ENCODE peak calls at places on chromosomes 7 and 10, in nine cellular contexts. T is BE2C, V is HCT116, O is DND-41, A is GM12865, S is WERI-Rb-1, D is tibial artery, K is GM06990, P is stomach. I is an unnamed sample.

GRCh38 chr10:11336703-11337102 is 274.7 kb downstream of the USP6NL start:
- DNase-seq in T (no peak), V (no peak), O (no peak), A (no peak), S (no peak), D (no peak), K (no peak), P (no peak), I (no peak)

GRCh38 chr10:131204406-131205152 is 106.9 kb downstream of the TCERG1L start:
- DNase-seq in T (no peak), V (no peak), O (no peak), A (no peak), S (no peak), D (no peak), K (no peak), P (peak), I (no peak)

GRCh38 chr7:144384555-144385245 is 18.8 kb downstream of the NOBOX start:
- DNase-seq in T (no peak), V (peak), O (no peak), A (no peak), S (no peak), D (no peak), K (peak), P (no peak), I (peak)

GRCh38 chr7:100694196-100694745 is at the start of gene GIGYF1:
- DNase-seq in T (peak), V (no peak), O (peak), A (peak), S (peak), D (peak), K (peak), P (peak), I (peak)

GRCh38 chr10:121627810-121628209 is 29.6 kb upstream of the FGFR2 start:
- DNase-seq in T (no peak), V (no peak), O (no peak), A (no peak), S (no peak), D (no peak), K (no peak), P (no peak), I (no peak)

GRCh38 chr7:152520861-152521302 is 85.1 kb upstream of the KMT2C start:
- DNase-seq in T (no peak), V (no peak), O (no peak), A (no peak), S (no peak), D (no peak), K (no peak), P (no peak), I (peak)

GRCh38 chr10:79295593-79295992 is 51.7 kb upstream of the PPIF start:
- DNase-seq in T (no peak), V (no peak), O (no peak), A (no peak), S (no peak), D (no peak), K (no peak), P (no peak), I (no peak)

GRCh38 chr7:452230-452751 is 67.4 kb downstream of the PDGFA start:
- DNase-seq in T (no peak), V (no peak), O (no peak), A (peak), S (no peak), D (no peak), K (no peak), P (no peak), I (peak)

GRCh38 chr7:18212788-18213187 is 185.1 kb upstream of the PRPS1L1 start:
- DNase-seq in T (peak), V (no peak), O (no peak), A (no peak), S (no peak), D (no peak), K (no peak), P (no peak), I (peak)

GRCh38 chr10:86340991-86341260 is 25.7 kb downstream of the GRID1 start:
- DNase-seq in T (no peak), V (no peak), O (no peak), A (no peak), S (no peak), D (no peak), K (no peak), P (no peak), I (no peak)

GRCh38 chr7:78792624-78793023 is 660.8 kb downstream of the MAGI2 start:
- DNase-seq in T (no peak), V (no peak), O (no peak), A (no peak), S (no peak), D (no peak), K (no peak), P (no peak), I (no peak)

GRCh38 chr7:98286093-98286525 is 4.6 kb downstream of the BRI3 start:
- DNase-seq in T (no peak), V (peak), O (no peak), A (no peak), S (no peak), D (peak), K (no peak), P (peak), I (peak)

GRCh38 chr10:111200505-111201186 is 123.8 kb downstream of the ADRA2A start:
- DNase-seq in T (no peak), V (no peak), O (no peak), A (no peak), S (no peak), D (no peak), K (no peak), P (no peak), I (no peak)

GRCh38 chr7:154953006-154953684 is 49.8 kb downstream of the PAXIP1 start:
- DNase-seq in T (peak), V (peak), O (peak), A (peak), S (peak), D (peak), K (no peak), P (peak), I (peak)

GRCh38 chr7:131538791-131539179 is 17.6 kb downstream of the PODXL start:
- DNase-seq in T (no peak), V (no peak), O (no peak), A (no peak), S (peak), D (no peak), K (no peak), P (no peak), I (no peak)

GRCh38 chr7:94087664-94088352 is 83.7 kb upstream of the BET1 start:
- DNase-seq in T (peak), V (peak), O (peak), A (peak), S (peak), D (no peak), K (peak), P (peak), I (peak)

GRCh38 chr10:26627320-26627719 is 70.2 kb upstream of the PDSS1 start:
- DNase-seq in T (no peak), V (peak), O (no peak), A (no peak), S (no peak), D (no peak), K (peak), P (no peak), I (no peak)

GRCh38 chr7:100119701-100120517 is 475 bp downstream of the CNPY4 start:
- DNase-seq in T (peak), V (no peak), O (peak), A (peak), S (peak), D (peak), K (no peak), P (peak), I (peak)

GRCh38 chr10:91909178-91909677 is at the start of gene FGFBP3:
- DNase-seq in T (peak), V (peak), O (peak), A (peak), S (peak), D (no peak), K (no peak), P (no peak), I (peak)

GRCh38 chr10:86110156-86110786 is 256.3 kb downstream of the GRID1 start:
- DNase-seq in T (no peak), V (no peak), O (no peak), A (peak), S (no peak), D (no peak), K (no peak), P (no peak), I (no peak)

GRCh38 chr7:51459809-51460208 is 143.2 kb upstream of the COBL start:
- DNase-seq in T (no peak), V (no peak), O (no peak), A (no peak), S (no peak), D (no peak), K (no peak), P (no peak), I (no peak)

GRCh38 chr7:114554781-114555537 is 140.3 kb downstream of the FOXP2 start:
- DNase-seq in T (no peak), V (peak), O (no peak), A (peak), S (no peak), D (no peak), K (peak), P (no peak), I (peak)

DNA sequence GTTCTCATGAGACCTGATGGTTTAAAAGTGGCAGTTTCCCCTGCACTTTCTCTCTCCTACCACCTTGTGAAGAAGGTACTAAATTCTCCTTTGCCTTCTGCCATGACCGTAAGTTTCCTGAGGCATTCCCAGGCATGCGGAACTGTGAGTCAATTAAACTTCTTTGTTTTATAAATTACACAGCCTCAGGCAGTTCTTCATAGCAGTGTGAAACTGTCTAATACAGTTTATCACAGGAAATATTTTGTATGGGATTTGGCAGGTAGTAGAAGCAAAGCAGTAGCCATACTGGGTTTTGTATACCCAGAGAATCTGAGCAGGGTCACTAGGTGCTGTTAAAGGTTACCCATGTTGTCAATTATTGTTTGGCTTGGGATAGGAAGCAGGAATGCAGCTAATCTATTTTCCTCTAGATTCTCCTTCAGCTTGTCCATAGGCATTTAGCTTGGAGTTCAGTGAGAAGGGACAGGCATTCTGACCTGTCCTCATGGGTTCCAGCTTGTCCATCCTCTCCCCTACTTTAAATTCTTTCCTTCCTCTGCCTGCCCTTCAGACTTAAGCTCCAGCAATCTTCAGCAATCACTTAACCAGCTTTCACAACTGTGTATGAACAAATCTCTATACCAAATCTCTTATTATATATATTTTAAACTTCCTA is 186.7 kb downstream of the PCLO start:
- DNase-seq in T (no peak), V (no peak), O (no peak), A (no peak), S (no peak), D (no peak), K (no peak), P (no peak), I (no peak)
- H3K4me3 ChIP-seq in T (no peak), V (no peak), O (no peak), A (no peak), S (no peak), D (no peak), K (no peak), P (no peak), I (no peak)

GRCh38 chr10:18594574-18595156 is 56.7 kb downstream of the NSUN6 start:
- DNase-seq in T (peak), V (no peak), O (no peak), A (no peak), S (peak), D (no peak), K (no peak), P (no peak), I (peak)
- TF ChIP-seq CTCF in T (peak), V (peak), O (peak), A (peak), S (peak), D (no peak), K (peak), P (no peak), I (peak)

GRCh38 chr7:73918926-73919693 is 58.2 kb downstream of the TMEM270 start:
- DNase-seq in T (no peak), V (no peak), O (no peak), A (no peak), S (no peak), D (no peak), K (no peak), P (no peak), I (no peak)
- H3K4me3 ChIP-seq in T (no peak), V (no peak), O (no peak), A (no peak), S (no peak), D (no peak), K (no peak), P (no peak), I (no peak)

GRCh38 chr7:90520484-90520883 is 51.0 kb downstream of the PTTG1IP2 start:
- DNase-seq in T (no peak), V (peak), O (no peak), A (no peak), S (no peak), D (no peak), K (no peak), P (no peak), I (peak)
- TF ChIP-seq CTCF in T (no peak), V (no peak), O (no peak), A (peak), S (peak), D (no peak), K (peak), P (no peak), I (peak)

DNA sequence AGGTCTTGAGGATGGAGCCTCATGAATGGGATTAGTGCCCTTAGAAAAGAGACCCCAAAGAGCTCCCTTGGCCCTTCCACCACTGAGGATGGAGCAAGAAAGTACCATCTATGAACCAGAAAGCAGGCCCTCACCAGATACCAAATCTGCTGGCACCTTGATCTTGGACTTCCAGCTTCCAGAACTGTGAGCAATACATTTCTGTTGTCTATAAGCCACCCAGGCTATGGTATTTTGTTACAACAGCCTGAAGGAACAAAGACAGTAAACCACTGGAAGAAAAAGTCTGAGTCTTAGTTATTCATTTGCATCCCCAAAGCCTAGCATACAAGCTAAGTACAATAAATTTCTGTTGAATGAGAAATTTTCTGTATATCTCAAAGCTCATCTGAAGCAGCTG is 37.9 kb upstream of the TNS3 start:
- DNase-seq in T (no peak), V (no peak), O (no peak), A (no peak), S (no peak), D (no peak), K (no peak), P (no peak), I (no peak)
- H3K4me3 ChIP-seq in T (no peak), V (no peak), O (no peak), A (no peak), S (no peak), D (no peak), K (no peak), P (no peak), I (no peak)

DNA sequence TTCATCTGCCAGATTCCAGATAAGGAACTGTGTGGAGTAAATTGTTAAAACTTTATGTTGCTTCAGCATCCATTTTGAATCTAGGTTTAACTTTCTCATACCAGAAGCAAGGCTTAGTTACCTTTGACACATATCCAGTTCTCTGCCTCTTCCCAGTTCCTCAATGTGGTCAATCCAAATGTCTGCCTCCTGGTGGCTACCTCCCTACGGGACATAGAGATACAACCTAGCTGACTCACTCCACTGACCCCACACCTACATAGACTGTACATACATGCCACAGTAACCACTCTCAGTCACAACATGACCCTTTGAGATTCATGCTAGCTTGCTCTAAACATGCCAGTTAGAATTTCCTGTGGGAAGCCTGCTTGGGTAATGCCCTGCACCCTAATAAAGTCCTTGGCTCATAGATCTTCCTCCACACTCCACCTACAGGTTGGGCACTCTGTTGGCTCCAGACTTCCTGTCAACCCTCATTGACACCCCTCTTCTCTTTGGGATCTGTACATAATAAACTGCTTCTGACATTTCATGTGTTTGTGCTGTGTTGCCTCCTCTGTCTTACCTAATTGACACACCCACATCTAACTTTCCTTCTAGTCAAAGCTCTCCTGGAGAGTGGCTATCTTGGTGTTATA is 278.1 kb downstream of the HTR7 start:
- DNase-seq in T (no peak), V (peak), O (no peak), A (peak), S (peak), D (no peak), K (no peak), P (no peak), I (peak)
- TF ChIP-seq CTCF in T (no peak), V (peak), O (no peak), A (peak), S (peak), D (no peak), K (no peak), P (no peak), I (peak)

GRCh38 chr7:65250216-65250615 is 123.4 kb upstream of the ZNF92 start:
- DNase-seq in T (no peak), V (no peak), O (no peak), A (no peak), S (no peak), D (no peak), K (no peak), P (no peak), I (no peak)
- H3K4me3 ChIP-seq in T (no peak), V (no peak), O (no peak), A (no peak), S (no peak), D (no peak), K (no peak), P (no peak), I (no peak)

GRCh38 chr7:158704524-158705233 is at the start of gene NCAPG2:
- DNase-seq in T (peak), V (peak), O (peak), A (peak), S (peak), D (peak), K (peak), P (peak), I (peak)
- TF ChIP-seq CTCF in T (no peak), V (no peak), O (no peak), A (no peak), S (no peak), D (peak), K (no peak), P (peak), I (peak)

I was measured in choroid plexus epithelial cell.